ENCODE peak calls at places on chromosomes 12 and 14, in four cellular contexts. Y is HepG2, B is transverse colon, N is stomach. U is an unnamed sample.

GRCh38 chr12:108773798-108774788 is 42.8 kb upstream of the CORO1C start:
- DNase-seq in Y (peak; percentile 96), B (peak; percentile 78), N (peak; percentile 39), U (peak; percentile 96)

GRCh38 chr12:88793091-88793490 is 212.8 kb upstream of the KITLG start:
- DNase-seq in Y (no peak), B (no peak), N (no peak), U (no peak)

GRCh38 chr14:82710257-82710841 is 1176.7 kb upstream of the SEL1L start:
- DNase-seq in Y (peak; percentile 26), B (peak; percentile 30), N (peak; percentile 63), U (no peak)

GRCh38 chr14:101394374-101394773 is 166.9 kb upstream of the DIO3 start:
- DNase-seq in Y (no peak), B (no peak), N (no peak), U (no peak)

GRCh38 chr14:24938593-24938992 is 111.4 kb downstream of the STXBP6 start:
- DNase-seq in Y (no peak), B (no peak), N (no peak), U (no peak)

GRCh38 chr12:62631531-62632520 is 165.2 kb downstream of the MON2 start:
- DNase-seq in Y (peak; percentile 25), B (peak; percentile 61), N (peak; percentile 43), U (peak; percentile 81)

GRCh38 chr12:27024291-27024690 is 1.9 kb downstream of the MED21 start:
- DNase-seq in Y (no peak), B (no peak), N (no peak), U (no peak)

GRCh38 chr12:93205361-93205760 is 172.4 kb upstream of the NUDT4 start:
- DNase-seq in Y (no peak), B (no peak), N (no peak), U (no peak)

GRCh38 chr12:59858508-59858907 is 262.7 kb downstream of the SLC16A7 start:
- DNase-seq in Y (peak; percentile 59), B (peak; percentile 13), N (peak; percentile 34), U (no peak)

GRCh38 chr12:124347805-124348658 is 53.1 kb downstream of the RFLNA start:
- DNase-seq in Y (peak; percentile 27), B (no peak), N (no peak), U (no peak)
- TF ChIP-seq CTCF in Y (peak; percentile 82), B (peak; percentile 51), N (peak; percentile 43), U (peak; percentile 28)

DNA sequence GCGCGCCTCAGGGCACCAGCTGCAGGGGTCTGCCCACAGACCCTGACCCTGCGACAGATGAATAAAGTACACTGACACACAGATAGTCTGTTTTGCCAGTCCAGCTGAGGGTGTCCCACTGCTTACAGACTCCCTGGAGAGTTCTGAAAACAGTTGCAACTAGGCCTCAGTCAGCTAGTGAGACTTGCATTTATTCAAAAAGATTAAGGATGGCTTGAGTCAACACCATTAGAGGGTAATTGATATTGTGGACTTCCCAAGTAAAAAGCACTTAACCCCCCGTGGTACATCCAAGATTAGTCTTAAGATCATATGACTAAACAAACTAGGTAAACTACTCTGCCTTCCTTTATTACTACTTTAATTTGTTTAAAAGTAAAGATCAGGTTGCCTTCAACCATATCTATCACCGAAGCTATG is 11.1 kb upstream of the PSEN1 start:
- DNase-seq in Y (no peak), B (no peak), N (no peak), U (no peak)
- TF ChIP-seq POLR2AphosphoS5 in Y (no peak), B (no peak), N (no peak), U (no peak)

DNA sequence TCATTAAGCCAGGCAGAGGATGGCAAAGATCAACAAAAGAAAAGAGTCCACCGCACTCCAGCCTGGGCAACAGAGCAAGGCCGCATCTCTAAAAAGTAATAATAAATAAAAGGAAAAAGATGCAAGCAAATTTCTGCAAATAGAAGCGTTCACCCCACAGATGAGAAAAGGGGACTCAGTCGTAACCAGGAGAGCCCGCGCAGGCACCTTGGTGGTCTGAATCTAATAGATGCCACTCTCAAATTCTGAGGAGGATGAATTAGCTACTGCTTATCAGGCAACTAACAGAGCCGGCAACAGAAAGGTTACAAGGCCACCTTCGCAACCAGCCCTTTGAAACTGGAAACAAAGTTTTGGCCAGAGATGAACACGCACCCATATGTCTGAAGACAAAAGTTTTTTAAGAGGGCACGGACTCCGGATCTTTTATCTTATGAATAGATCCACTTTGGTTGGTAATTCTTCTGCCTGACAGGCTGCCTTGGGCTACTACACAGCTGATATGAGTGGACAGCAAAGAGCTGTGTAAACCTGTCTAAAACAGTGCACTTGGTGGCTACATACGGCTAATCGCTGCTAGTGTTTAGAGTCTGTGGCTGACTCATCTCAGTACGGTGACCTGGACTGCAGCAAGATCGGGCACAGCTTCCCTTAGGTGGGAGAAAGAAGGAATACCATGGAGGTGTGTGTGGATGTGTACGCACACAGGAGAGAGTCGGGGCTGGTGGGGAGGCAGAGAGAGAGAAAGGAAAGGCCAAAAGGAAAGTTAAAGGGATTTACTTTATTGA is 32.9 kb upstream of the TTC7B start:
- DNase-seq in Y (peak; percentile 20), B (no peak), N (no peak), U (no peak)
- H3K27ac ChIP-seq in Y (no peak overlapping the region), B (no peak overlapping the region), N (no peak overlapping the region), U (no peak overlapping the region)

GRCh38 chr12:113000433-113000832 is 22.1 kb downstream of the OAS2 start:
- DNase-seq in Y (no peak), B (no peak), N (no peak), U (no peak)
- TF ChIP-seq CTCF in Y (no peak), B (no peak), N (no peak), U (no peak)

DNA sequence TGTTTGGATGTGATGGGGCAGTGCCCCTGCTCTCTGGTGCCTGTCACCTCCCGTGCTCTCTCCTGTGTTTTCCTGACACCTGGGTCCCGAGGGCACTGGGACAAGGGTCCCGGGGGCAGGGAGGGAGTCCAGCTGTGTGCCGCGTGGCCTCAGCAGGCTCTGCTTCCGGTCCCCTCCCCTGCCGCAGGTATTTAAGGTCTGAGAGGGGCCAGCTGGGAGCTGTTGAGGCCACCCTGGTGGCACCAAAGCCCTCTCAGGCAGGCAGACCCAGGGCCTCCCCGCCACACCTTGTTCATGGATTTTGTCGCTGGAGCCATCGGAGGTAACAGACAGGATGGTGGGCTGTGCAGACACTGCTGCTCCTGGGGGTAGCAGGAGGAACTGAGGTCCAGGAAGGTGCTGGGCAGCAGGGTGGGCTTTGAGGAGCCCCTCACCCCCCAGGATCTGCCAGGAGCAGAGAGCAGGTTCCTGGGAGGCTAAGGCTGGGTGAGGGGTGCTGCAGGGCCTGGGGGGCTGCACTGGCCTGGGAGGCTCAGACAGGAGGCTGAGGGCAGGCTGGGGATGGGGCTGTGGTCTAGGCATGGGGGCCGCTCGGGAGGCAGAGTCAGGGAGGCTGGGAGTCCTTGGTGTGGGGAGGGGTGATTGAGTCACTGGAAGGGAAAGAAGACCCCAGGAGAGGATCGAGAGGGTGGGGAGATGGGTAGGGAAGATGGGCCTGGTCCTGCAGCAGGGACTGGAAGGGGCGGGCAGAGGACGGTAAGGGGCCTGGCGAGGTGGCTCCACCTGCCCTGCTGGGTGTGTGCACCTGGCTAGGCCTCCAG is at the start of gene SLC25A47:
- DNase-seq in Y (no peak), B (no peak), N (no peak), U (no peak)
- TF ChIP-seq POLR2AphosphoS5 in Y (no peak), B (no peak), N (no peak), U (no peak)

U was measured in sigmoid colon.